ENCODE peak calls at places on chromosomes 6 and 20, in nine cellular contexts. One of them, this sample, is unnamed.

GRCh38 chr6:168526841-168527281 is 85.9 kb downstream of the SMOC2 start:
- DNase-seq in NCI-H526: no peak
- DNase-seq in HCEC 1CT: no peak
- DNase-seq in natural killer cell: no peak
- DNase-seq in effector memory CD4-positive, alpha-beta T cell: no peak
- DNase-seq in fibroblast of pulmonary artery: peak
- DNase-seq in cardiac septum: peak
- DNase-seq in right cardiac atrium: no peak
- DNase-seq in breast epithelium: peak
- DNase-seq in this sample: no peak

GRCh38 chr6:133173276-133173675 is 67.9 kb upstream of the EYA4 start:
- DNase-seq in NCI-H526: no peak
- DNase-seq in HCEC 1CT: no peak
- DNase-seq in natural killer cell: no peak
- DNase-seq in effector memory CD4-positive, alpha-beta T cell: no peak
- DNase-seq in fibroblast of pulmonary artery: no peak
- DNase-seq in cardiac septum: no peak
- DNase-seq in right cardiac atrium: no peak
- DNase-seq in breast epithelium: no peak
- DNase-seq in this sample: peak

GRCh38 chr6:112038268-112038667 is 15.6 kb upstream of the CCN6 start:
- DNase-seq in NCI-H526: no peak
- DNase-seq in HCEC 1CT: no peak
- DNase-seq in natural killer cell: no peak
- DNase-seq in effector memory CD4-positive, alpha-beta T cell: no peak
- DNase-seq in fibroblast of pulmonary artery: peak
- DNase-seq in cardiac septum: no peak
- DNase-seq in right cardiac atrium: peak
- DNase-seq in breast epithelium: no peak
- DNase-seq in this sample: no peak

GRCh38 chr20:36312724-36313441 is 6.7 kb downstream of the DLGAP4 start:
- DNase-seq in NCI-H526: no peak
- DNase-seq in HCEC 1CT: no peak
- DNase-seq in natural killer cell: no peak
- DNase-seq in effector memory CD4-positive, alpha-beta T cell: no peak
- DNase-seq in fibroblast of pulmonary artery: no peak
- DNase-seq in cardiac septum: peak
- DNase-seq in right cardiac atrium: no peak
- DNase-seq in breast epithelium: peak
- DNase-seq in this sample: no peak

GRCh38 chr6:136774228-136775041 is 17.8 kb downstream of the MAP3K5 start:
- DNase-seq in NCI-H526: no peak
- DNase-seq in HCEC 1CT: peak
- DNase-seq in natural killer cell: no peak
- DNase-seq in effector memory CD4-positive, alpha-beta T cell: no peak
- DNase-seq in fibroblast of pulmonary artery: peak
- DNase-seq in cardiac septum: no peak
- DNase-seq in right cardiac atrium: no peak
- DNase-seq in breast epithelium: no peak
- DNase-seq in this sample: no peak

GRCh38 chr6:35925961-35926360 is 5.1 kb upstream of the SRPK1 start:
- DNase-seq in NCI-H526: no peak
- DNase-seq in HCEC 1CT: no peak
- DNase-seq in natural killer cell: no peak
- DNase-seq in effector memory CD4-positive, alpha-beta T cell: no peak
- DNase-seq in fibroblast of pulmonary artery: no peak
- DNase-seq in cardiac septum: no peak
- DNase-seq in right cardiac atrium: no peak
- DNase-seq in breast epithelium: no peak
- DNase-seq in this sample: no peak

GRCh38 chr20:36824142-36824940 is 50.8 kb upstream of the DSN1 start:
- DNase-seq in NCI-H526: no peak
- DNase-seq in HCEC 1CT: no peak
- DNase-seq in natural killer cell: no peak
- DNase-seq in effector memory CD4-positive, alpha-beta T cell: no peak
- DNase-seq in fibroblast of pulmonary artery: no peak
- DNase-seq in cardiac septum: no peak
- DNase-seq in right cardiac atrium: no peak
- DNase-seq in breast epithelium: no peak
- DNase-seq in this sample: no peak

GRCh38 chr20:11144114-11144513 is 470.3 kb upstream of the JAG1 start:
- DNase-seq in NCI-H526: no peak
- DNase-seq in HCEC 1CT: peak
- DNase-seq in natural killer cell: no peak
- DNase-seq in effector memory CD4-positive, alpha-beta T cell: no peak
- DNase-seq in fibroblast of pulmonary artery: peak
- DNase-seq in cardiac septum: no peak
- DNase-seq in right cardiac atrium: no peak
- DNase-seq in breast epithelium: no peak
- DNase-seq in this sample: no peak

GRCh38 chr6:391559-392440 is at the start of gene IRF4:
- DNase-seq in NCI-H526: no peak
- DNase-seq in HCEC 1CT: no peak
- DNase-seq in natural killer cell: no peak
- DNase-seq in effector memory CD4-positive, alpha-beta T cell: no peak
- DNase-seq in fibroblast of pulmonary artery: no peak
- DNase-seq in cardiac septum: peak
- DNase-seq in right cardiac atrium: no peak
- DNase-seq in breast epithelium: no peak
- DNase-seq in this sample: no peak

GRCh38 chr6:56026461-56027180 is 151.2 kb upstream of the BMP5 start:
- DNase-seq in NCI-H526: no peak
- DNase-seq in HCEC 1CT: no peak
- DNase-seq in natural killer cell: no peak
- DNase-seq in effector memory CD4-positive, alpha-beta T cell: no peak
- DNase-seq in fibroblast of pulmonary artery: no peak
- DNase-seq in cardiac septum: no peak
- DNase-seq in right cardiac atrium: no peak
- DNase-seq in breast epithelium: no peak
- DNase-seq in this sample: no peak

GRCh38 chr6:36615018-36615761 is 21.0 kb downstream of the SRSF3 start:
- DNase-seq in NCI-H526: no peak
- DNase-seq in HCEC 1CT: peak
- DNase-seq in natural killer cell: peak
- DNase-seq in effector memory CD4-positive, alpha-beta T cell: peak
- DNase-seq in fibroblast of pulmonary artery: peak
- DNase-seq in cardiac septum: peak
- DNase-seq in right cardiac atrium: peak
- DNase-seq in breast epithelium: peak
- DNase-seq in this sample: no peak

GRCh38 chr20:38961530-38962043 is 557 bp upstream of the DHX35 start:
- DNase-seq in NCI-H526: no peak
- DNase-seq in HCEC 1CT: no peak
- DNase-seq in natural killer cell: no peak
- DNase-seq in effector memory CD4-positive, alpha-beta T cell: no peak
- DNase-seq in fibroblast of pulmonary artery: no peak
- DNase-seq in cardiac septum: no peak
- DNase-seq in right cardiac atrium: no peak
- DNase-seq in breast epithelium: no peak
- DNase-seq in this sample: no peak

GRCh38 chr20:10065154-10065833 is 30.5 kb downstream of the ANKEF1 start:
- DNase-seq in NCI-H526: no peak
- DNase-seq in HCEC 1CT: peak
- DNase-seq in natural killer cell: no peak
- DNase-seq in effector memory CD4-positive, alpha-beta T cell: no peak
- DNase-seq in fibroblast of pulmonary artery: no peak
- DNase-seq in cardiac septum: no peak
- DNase-seq in right cardiac atrium: no peak
- DNase-seq in breast epithelium: no peak
- DNase-seq in this sample: no peak

GRCh38 chr6:53647437-53648094 is 18.0 kb downstream of the KLHL31 start:
- DNase-seq in NCI-H526: no peak
- DNase-seq in HCEC 1CT: peak
- DNase-seq in natural killer cell: peak
- DNase-seq in effector memory CD4-positive, alpha-beta T cell: no peak
- DNase-seq in fibroblast of pulmonary artery: no peak
- DNase-seq in cardiac septum: no peak
- DNase-seq in right cardiac atrium: no peak
- DNase-seq in breast epithelium: no peak
- DNase-seq in this sample: no peak

GRCh38 chr6:52411911-52412310 is 8.2 kb upstream of the EFHC1 start:
- DNase-seq in NCI-H526: no peak
- DNase-seq in HCEC 1CT: no peak
- DNase-seq in natural killer cell: no peak
- DNase-seq in effector memory CD4-positive, alpha-beta T cell: no peak
- DNase-seq in fibroblast of pulmonary artery: no peak
- DNase-seq in cardiac septum: no peak
- DNase-seq in right cardiac atrium: no peak
- DNase-seq in breast epithelium: no peak
- DNase-seq in this sample: no peak

GRCh38 chr20:46683939-46684750 is 5.1 kb downstream of the TP53RK start:
- DNase-seq in NCI-H526: peak
- DNase-seq in HCEC 1CT: no peak
- DNase-seq in natural killer cell: no peak
- DNase-seq in effector memory CD4-positive, alpha-beta T cell: no peak
- DNase-seq in fibroblast of pulmonary artery: peak
- DNase-seq in cardiac septum: no peak
- DNase-seq in right cardiac atrium: peak
- DNase-seq in breast epithelium: no peak
- DNase-seq in this sample: no peak

GRCh38 chr6:7661364-7661763 is 64.5 kb upstream of the BMP6 start:
- DNase-seq in NCI-H526: no peak
- DNase-seq in HCEC 1CT: no peak
- DNase-seq in natural killer cell: no peak
- DNase-seq in effector memory CD4-positive, alpha-beta T cell: no peak
- DNase-seq in fibroblast of pulmonary artery: no peak
- DNase-seq in cardiac septum: no peak
- DNase-seq in right cardiac atrium: no peak
- DNase-seq in breast epithelium: no peak
- DNase-seq in this sample: no peak

GRCh38 chr20:36756482-36756881 is 10.6 kb upstream of the NDRG3 start:
- DNase-seq in NCI-H526: no peak
- DNase-seq in HCEC 1CT: no peak
- DNase-seq in natural killer cell: no peak
- DNase-seq in effector memory CD4-positive, alpha-beta T cell: no peak
- DNase-seq in fibroblast of pulmonary artery: no peak
- DNase-seq in cardiac septum: no peak
- DNase-seq in right cardiac atrium: no peak
- DNase-seq in breast epithelium: no peak
- DNase-seq in this sample: no peak

GRCh38 chr6:16355699-16356481 is 117.5 kb downstream of the GMPR start:
- DNase-seq in NCI-H526: no peak
- DNase-seq in HCEC 1CT: peak
- DNase-seq in natural killer cell: no peak
- DNase-seq in effector memory CD4-positive, alpha-beta T cell: no peak
- DNase-seq in fibroblast of pulmonary artery: peak
- DNase-seq in cardiac septum: no peak
- DNase-seq in right cardiac atrium: no peak
- DNase-seq in breast epithelium: no peak
- DNase-seq in this sample: no peak

GRCh38 chr6:126156973-126157372 is 170.6 kb downstream of the TRMT11 start:
- DNase-seq in NCI-H526: no peak
- DNase-seq in HCEC 1CT: no peak
- DNase-seq in natural killer cell: no peak
- DNase-seq in effector memory CD4-positive, alpha-beta T cell: no peak
- DNase-seq in fibroblast of pulmonary artery: no peak
- DNase-seq in cardiac septum: no peak
- DNase-seq in right cardiac atrium: no peak
- DNase-seq in breast epithelium: no peak
- DNase-seq in this sample: no peak

GRCh38 chr6:4518506-4518905 is 257.7 kb upstream of the CDYL start:
- DNase-seq in NCI-H526: no peak
- DNase-seq in HCEC 1CT: peak
- DNase-seq in natural killer cell: no peak
- DNase-seq in effector memory CD4-positive, alpha-beta T cell: no peak
- DNase-seq in fibroblast of pulmonary artery: peak
- DNase-seq in cardiac septum: no peak
- DNase-seq in right cardiac atrium: no peak
- DNase-seq in breast epithelium: no peak
- DNase-seq in this sample: no peak

GRCh38 chr6:16955899-16956298 is 146.0 kb upstream of the STMND1 start:
- DNase-seq in NCI-H526: no peak
- DNase-seq in HCEC 1CT: no peak
- DNase-seq in natural killer cell: no peak
- DNase-seq in effector memory CD4-positive, alpha-beta T cell: no peak
- DNase-seq in fibroblast of pulmonary artery: no peak
- DNase-seq in cardiac septum: no peak
- DNase-seq in right cardiac atrium: no peak
- DNase-seq in breast epithelium: no peak
- DNase-seq in this sample: no peak

GRCh38 chr6:85129881-85130280 is 320.0 kb upstream of the NT5E start:
- DNase-seq in NCI-H526: no peak
- DNase-seq in HCEC 1CT: peak
- DNase-seq in natural killer cell: no peak
- DNase-seq in effector memory CD4-positive, alpha-beta T cell: no peak
- DNase-seq in fibroblast of pulmonary artery: no peak
- DNase-seq in cardiac septum: no peak
- DNase-seq in right cardiac atrium: no peak
- DNase-seq in breast epithelium: no peak
- DNase-seq in this sample: no peak

GRCh38 chr20:18614244-18614643 is 26.4 kb downstream of the DTD1 start:
- DNase-seq in NCI-H526: no peak
- DNase-seq in HCEC 1CT: no peak
- DNase-seq in natural killer cell: no peak
- DNase-seq in effector memory CD4-positive, alpha-beta T cell: no peak
- DNase-seq in fibroblast of pulmonary artery: no peak
- DNase-seq in cardiac septum: no peak
- DNase-seq in right cardiac atrium: no peak
- DNase-seq in breast epithelium: no peak
- DNase-seq in this sample: no peak

GRCh38 chr6:24430086-24430485 is 27.4 kb downstream of the MRS2 start:
- DNase-seq in NCI-H526: no peak
- DNase-seq in HCEC 1CT: peak
- DNase-seq in natural killer cell: no peak
- DNase-seq in effector memory CD4-positive, alpha-beta T cell: no peak
- DNase-seq in fibroblast of pulmonary artery: no peak
- DNase-seq in cardiac septum: no peak
- DNase-seq in right cardiac atrium: no peak
- DNase-seq in breast epithelium: no peak
- DNase-seq in this sample: no peak

GRCh38 chr6:15775741-15776140 is 112.9 kb upstream of the DTNBP1 start:
- DNase-seq in NCI-H526: no peak
- DNase-seq in HCEC 1CT: no peak
- DNase-seq in natural killer cell: no peak
- DNase-seq in effector memory CD4-positive, alpha-beta T cell: no peak
- DNase-seq in fibroblast of pulmonary artery: peak
- DNase-seq in cardiac septum: no peak
- DNase-seq in right cardiac atrium: no peak
- DNase-seq in breast epithelium: no peak
- DNase-seq in this sample: no peak

GRCh38 chr6:107318100-107318736 is 141.1 kb downstream of the PDSS2 start:
- DNase-seq in NCI-H526: peak
- DNase-seq in HCEC 1CT: peak
- DNase-seq in natural killer cell: no peak
- DNase-seq in effector memory CD4-positive, alpha-beta T cell: no peak
- DNase-seq in fibroblast of pulmonary artery: peak
- DNase-seq in cardiac septum: no peak
- DNase-seq in right cardiac atrium: peak
- DNase-seq in breast epithelium: no peak
- DNase-seq in this sample: no peak

GRCh38 chr6:93417421-93417996 is 1.9 kb downstream of the EPHA7 start:
- DNase-seq in NCI-H526: peak
- DNase-seq in HCEC 1CT: no peak
- DNase-seq in natural killer cell: no peak
- DNase-seq in effector memory CD4-positive, alpha-beta T cell: no peak
- DNase-seq in fibroblast of pulmonary artery: peak
- DNase-seq in cardiac septum: no peak
- DNase-seq in right cardiac atrium: no peak
- DNase-seq in breast epithelium: no peak
- DNase-seq in this sample: no peak

GRCh38 chr20:47063407-47063806 is 168.8 kb downstream of the EYA2 start:
- DNase-seq in NCI-H526: no peak
- DNase-seq in HCEC 1CT: no peak
- DNase-seq in natural killer cell: no peak
- DNase-seq in effector memory CD4-positive, alpha-beta T cell: no peak
- DNase-seq in fibroblast of pulmonary artery: no peak
- DNase-seq in cardiac septum: no peak
- DNase-seq in right cardiac atrium: peak
- DNase-seq in breast epithelium: no peak
- DNase-seq in this sample: no peak

GRCh38 chr6:134080171-134080795 is 27.9 kb upstream of the SLC2A12 start:
- DNase-seq in NCI-H526: peak
- DNase-seq in HCEC 1CT: no peak
- DNase-seq in natural killer cell: no peak
- DNase-seq in effector memory CD4-positive, alpha-beta T cell: no peak
- DNase-seq in fibroblast of pulmonary artery: no peak
- DNase-seq in cardiac septum: no peak
- DNase-seq in right cardiac atrium: no peak
- DNase-seq in breast epithelium: no peak
- DNase-seq in this sample: no peak

GRCh38 chr20:63079971-63080370 is 73.2 kb upstream of the BHLHE23 start:
- DNase-seq in NCI-H526: no peak
- DNase-seq in HCEC 1CT: no peak
- DNase-seq in natural killer cell: no peak
- DNase-seq in effector memory CD4-positive, alpha-beta T cell: no peak
- DNase-seq in fibroblast of pulmonary artery: no peak
- DNase-seq in cardiac septum: no peak
- DNase-seq in right cardiac atrium: no peak
- DNase-seq in breast epithelium: no peak
- DNase-seq in this sample: no peak

This sample was measured in left lung.